ENCODE peak calls at places on chromosomes 12 and 14, in five cellular contexts. B, A, V, E and C are unnamed samples.

GRCh38 chr14:58907803-58908202 is 270.0 kb downstream of the DACT1 start:
- DNase-seq in B (no peak), A (no peak), V (no peak), E (no peak), C (no peak)

GRCh38 chr12:116384175-116384574 is 106.7 kb upstream of the MED13L start:
- DNase-seq in B (no peak), A (no peak), V (no peak), E (no peak), C (no peak)

GRCh38 chr12:31337952-31338351 is 12.0 kb upstream of the SINHCAF start:
- DNase-seq in B (no peak), A (no peak), V (no peak), E (no peak), C (no peak)

GRCh38 chr14:39006721-39007410 is 96.2 kb downstream of the SEC23A start:
- DNase-seq in B (no peak), A (no peak), V (no peak), E (no peak), C (no peak)

GRCh38 chr14:20419404-20419803 is 6.1 kb upstream of the TEP1 start:
- DNase-seq in B (no peak), A (no peak), V (no peak), E (no peak), C (no peak)

GRCh38 chr12:76643438-76643837 is 83.9 kb upstream of the OSBPL8 start:
- DNase-seq in B (no peak), A (no peak), V (no peak), E (no peak), C (no peak)

GRCh38 chr12:51860986-51861385 is 12.5 kb upstream of the FIGNL2 start:
- DNase-seq in B (no peak), A (no peak), V (no peak), E (no peak), C (no peak)

GRCh38 chr12:132205271-132206092 is 61.2 kb downstream of the NOC4L start:
- DNase-seq in B (no peak), A (no peak), V (no peak), E (no peak), C (no peak)

GRCh38 chr12:92257261-92257660 is 111.6 kb upstream of the BTG1 start:
- DNase-seq in B (no peak), A (no peak), V (no peak), E (no peak), C (no peak)

GRCh38 chr14:65255029-65255545 is 152.8 kb upstream of the MAX start:
- DNase-seq in B (no peak), A (no peak), V (no peak), E (no peak), C (no peak)

GRCh38 chr12:67826148-67826547 is 163.1 kb upstream of the IFNG-AS1 start:
- DNase-seq in B (no peak), A (no peak), V (no peak), E (no peak), C (no peak)

GRCh38 chr14:100975668-100976067 is 72.1 kb upstream of the RTL1 start:
- DNase-seq in B (no peak), A (no peak), V (no peak), E (no peak), C (no peak)

GRCh38 chr12:11863478-11863906 is 207.2 kb upstream of the BCL2L14 start:
- DNase-seq in B (peak), A (no peak), V (no peak), E (no peak), C (peak)

GRCh38 chr12:11876301-11876700 is 194.4 kb upstream of the BCL2L14 start:
- DNase-seq in B (no peak), A (no peak), V (no peak), E (no peak), C (no peak)

GRCh38 chr12:92551853-92552397 is 150.9 kb upstream of the PLEKHG7 start:
- DNase-seq in B (no peak), A (no peak), V (no peak), E (no peak), C (no peak)

GRCh38 chr14:68824517-68825347 is 31.9 kb upstream of the ZFP36L1 start:
- DNase-seq in B (peak), A (no peak), V (peak), E (peak), C (peak)

GRCh38 chr12:127811988-127812387 is 455.0 kb upstream of the TMEM132C start:
- DNase-seq in B (peak), A (no peak), V (no peak), E (no peak), C (no peak)

GRCh38 chr14:72636094-72636493 is 257.8 kb downstream of the DPF3 start:
- DNase-seq in B (no peak), A (no peak), V (no peak), E (no peak), C (no peak)

GRCh38 chr12:113862570-113863454 is 103.3 kb downstream of the RBM19 start:
- DNase-seq in B (no peak), A (no peak), V (no peak), E (no peak), C (no peak)

GRCh38 chr14:96081767-96082400 is 42.7 kb downstream of the C14orf132 start:
- DNase-seq in B (no peak), A (no peak), V (no peak), E (no peak), C (no peak)